ENCODE peak calls at places on chromosome 6, in nine cellular contexts. K is KBM-7; E is small intestine; D is PC-9; L is WTC11; Y is tibial artery; S is DMS153; I is naive thymus-derived CD8-positive, alpha-beta T cell; Q is CD4-positive, alpha-beta T cell. Z is an unnamed sample.

GRCh38 chr6:22323848-22324247 is 27.0 kb upstream of the PRL start:
- DNase-seq in K (no peak), E (no peak), D (no peak), L (no peak), Y (no peak), S (no peak), I (no peak), Q (no peak), Z (no peak)

GRCh38 chr6:118982256-118982911 is 47.4 kb upstream of the MCM9 start:
- DNase-seq in K (no peak), E (peak; percentile 71), D (no peak), L (no peak), Y (no peak), S (no peak), I (no peak), Q (no peak), Z (no peak)

GRCh38 chr6:34334796-34335416 is 57.6 kb downstream of the NUDT3 start:
- DNase-seq in K (no peak), E (no peak), D (no peak), L (no peak), Y (no peak), S (no peak), I (no peak), Q (no peak), Z (no peak)

GRCh38 chr6:160132776-160133338 is 11.2 kb downstream of the SLC22A1 start:
- DNase-seq in K (no peak), E (no peak), D (no peak), L (no peak), Y (no peak), S (no peak), I (no peak), Q (no peak), Z (no peak)

GRCh38 chr6:144912474-144912873 is 627.3 kb downstream of the UTRN start:
- DNase-seq in K (peak; percentile 7), E (no peak), D (no peak), L (no peak), Y (no peak), S (no peak), I (no peak), Q (no peak), Z (no peak)

GRCh38 chr6:64890609-64891008 is 816.4 kb downstream of the EYS start:
- DNase-seq in K (no peak), E (no peak), D (no peak), L (no peak), Y (no peak), S (no peak), I (no peak), Q (no peak), Z (no peak)

GRCh38 chr6:31752739-31753319 is 9.6 kb upstream of the SAPCD1 start:
- DNase-seq in K (no peak), E (no peak), D (no peak), L (no peak), Y (no peak), S (no peak), I (no peak), Q (no peak), Z (no peak)

GRCh38 chr6:2915150-2915549 is 12.0 kb upstream of the SERPINB9 start:
- DNase-seq in K (no peak), E (no peak), D (no peak), L (no peak), Y (no peak), S (no peak), I (no peak), Q (no peak), Z (no peak)